ENCODE peak calls at places on chromosomes 7 and 10, in nine cellular contexts. One of them, this sample, is unnamed.

GRCh38 chr7:5452937-5453540 is 29.4 kb upstream of the TNRC18 start:
- DNase-seq in HCT116: no peak
- DNase-seq in right lobe of liver: no peak
- DNase-seq in body of pancreas: no peak
- DNase-seq in adrenal gland: no peak
- DNase-seq in tibial nerve: no peak
- DNase-seq in suprapubic skin: no peak
- DNase-seq in prostate gland: no peak
- DNase-seq in endothelial cell of umbilical vein: peak
- DNase-seq in this sample: no peak

GRCh38 chr10:1049425-1049958 is 573 bp upstream of the IDI1 start:
- DNase-seq in HCT116: no peak
- DNase-seq in right lobe of liver: no peak
- DNase-seq in body of pancreas: no peak
- DNase-seq in adrenal gland: no peak
- DNase-seq in tibial nerve: no peak
- DNase-seq in suprapubic skin: no peak
- DNase-seq in prostate gland: no peak
- DNase-seq in endothelial cell of umbilical vein: no peak
- DNase-seq in this sample: no peak

GRCh38 chr7:30082686-30083085 is 52.1 kb upstream of the MTURN start:
- DNase-seq in HCT116: no peak
- DNase-seq in right lobe of liver: no peak
- DNase-seq in body of pancreas: no peak
- DNase-seq in adrenal gland: no peak
- DNase-seq in tibial nerve: no peak
- DNase-seq in suprapubic skin: no peak
- DNase-seq in prostate gland: no peak
- DNase-seq in endothelial cell of umbilical vein: no peak
- DNase-seq in this sample: no peak

GRCh38 chr7:95432606-95433005 is 2.2 kb downstream of the PON2 start:
- DNase-seq in HCT116: no peak
- DNase-seq in right lobe of liver: no peak
- DNase-seq in body of pancreas: no peak
- DNase-seq in adrenal gland: no peak
- DNase-seq in tibial nerve: no peak
- DNase-seq in suprapubic skin: no peak
- DNase-seq in prostate gland: no peak
- DNase-seq in endothelial cell of umbilical vein: no peak
- DNase-seq in this sample: no peak

GRCh38 chr7:159022238-159022993 is 122.3 kb downstream of the VIPR2 start:
- DNase-seq in HCT116: no peak
- DNase-seq in right lobe of liver: no peak
- DNase-seq in body of pancreas: peak
- DNase-seq in adrenal gland: no peak
- DNase-seq in tibial nerve: no peak
- DNase-seq in suprapubic skin: peak
- DNase-seq in prostate gland: no peak
- DNase-seq in endothelial cell of umbilical vein: no peak
- DNase-seq in this sample: no peak

GRCh38 chr7:51309361-51310130 is 7.1 kb downstream of the COBL start:
- DNase-seq in HCT116: no peak
- DNase-seq in right lobe of liver: no peak
- DNase-seq in body of pancreas: no peak
- DNase-seq in adrenal gland: no peak
- DNase-seq in tibial nerve: no peak
- DNase-seq in suprapubic skin: no peak
- DNase-seq in prostate gland: no peak
- DNase-seq in endothelial cell of umbilical vein: no peak
- DNase-seq in this sample: no peak

GRCh38 chr10:110843031-110843430 is 28.7 kb upstream of the PDCD4 start:
- DNase-seq in HCT116: no peak
- DNase-seq in right lobe of liver: no peak
- DNase-seq in body of pancreas: no peak
- DNase-seq in adrenal gland: no peak
- DNase-seq in tibial nerve: no peak
- DNase-seq in suprapubic skin: no peak
- DNase-seq in prostate gland: no peak
- DNase-seq in endothelial cell of umbilical vein: no peak
- DNase-seq in this sample: no peak

GRCh38 chr10:33136271-33136670 is 178.2 kb upstream of the ITGB1 start:
- DNase-seq in HCT116: no peak
- DNase-seq in right lobe of liver: no peak
- DNase-seq in body of pancreas: no peak
- DNase-seq in adrenal gland: no peak
- DNase-seq in tibial nerve: no peak
- DNase-seq in suprapubic skin: peak
- DNase-seq in prostate gland: no peak
- DNase-seq in endothelial cell of umbilical vein: no peak
- DNase-seq in this sample: no peak

GRCh38 chr10:126177414-126178030 is 210.8 kb downstream of the ADAM12 start:
- DNase-seq in HCT116: no peak
- DNase-seq in right lobe of liver: no peak
- DNase-seq in body of pancreas: no peak
- DNase-seq in adrenal gland: no peak
- DNase-seq in tibial nerve: no peak
- DNase-seq in suprapubic skin: no peak
- DNase-seq in prostate gland: no peak
- DNase-seq in endothelial cell of umbilical vein: no peak
- DNase-seq in this sample: no peak

GRCh38 chr10:77715081-77715480 is 77.5 kb upstream of the KCNMA1 start:
- DNase-seq in HCT116: peak
- DNase-seq in right lobe of liver: no peak
- DNase-seq in body of pancreas: peak
- DNase-seq in adrenal gland: no peak
- DNase-seq in tibial nerve: no peak
- DNase-seq in suprapubic skin: no peak
- DNase-seq in prostate gland: no peak
- DNase-seq in endothelial cell of umbilical vein: no peak
- DNase-seq in this sample: no peak

GRCh38 chr7:40885503-40885902 is 750.7 kb downstream of the SUGCT start:
- DNase-seq in HCT116: no peak
- DNase-seq in right lobe of liver: no peak
- DNase-seq in body of pancreas: no peak
- DNase-seq in adrenal gland: no peak
- DNase-seq in tibial nerve: no peak
- DNase-seq in suprapubic skin: no peak
- DNase-seq in prostate gland: no peak
- DNase-seq in endothelial cell of umbilical vein: peak
- DNase-seq in this sample: no peak

GRCh38 chr10:77601488-77601887 is 36.1 kb downstream of the KCNMA1 start:
- DNase-seq in HCT116: no peak
- DNase-seq in right lobe of liver: no peak
- DNase-seq in body of pancreas: peak
- DNase-seq in adrenal gland: peak
- DNase-seq in tibial nerve: no peak
- DNase-seq in suprapubic skin: no peak
- DNase-seq in prostate gland: no peak
- DNase-seq in endothelial cell of umbilical vein: no peak
- DNase-seq in this sample: no peak

GRCh38 chr10:44379907-44380306 is 5.0 kb downstream of the CXCL12 start:
- DNase-seq in HCT116: no peak
- DNase-seq in right lobe of liver: no peak
- DNase-seq in body of pancreas: no peak
- DNase-seq in adrenal gland: no peak
- DNase-seq in tibial nerve: no peak
- DNase-seq in suprapubic skin: no peak
- DNase-seq in prostate gland: no peak
- DNase-seq in endothelial cell of umbilical vein: no peak
- DNase-seq in this sample: peak

DNA sequence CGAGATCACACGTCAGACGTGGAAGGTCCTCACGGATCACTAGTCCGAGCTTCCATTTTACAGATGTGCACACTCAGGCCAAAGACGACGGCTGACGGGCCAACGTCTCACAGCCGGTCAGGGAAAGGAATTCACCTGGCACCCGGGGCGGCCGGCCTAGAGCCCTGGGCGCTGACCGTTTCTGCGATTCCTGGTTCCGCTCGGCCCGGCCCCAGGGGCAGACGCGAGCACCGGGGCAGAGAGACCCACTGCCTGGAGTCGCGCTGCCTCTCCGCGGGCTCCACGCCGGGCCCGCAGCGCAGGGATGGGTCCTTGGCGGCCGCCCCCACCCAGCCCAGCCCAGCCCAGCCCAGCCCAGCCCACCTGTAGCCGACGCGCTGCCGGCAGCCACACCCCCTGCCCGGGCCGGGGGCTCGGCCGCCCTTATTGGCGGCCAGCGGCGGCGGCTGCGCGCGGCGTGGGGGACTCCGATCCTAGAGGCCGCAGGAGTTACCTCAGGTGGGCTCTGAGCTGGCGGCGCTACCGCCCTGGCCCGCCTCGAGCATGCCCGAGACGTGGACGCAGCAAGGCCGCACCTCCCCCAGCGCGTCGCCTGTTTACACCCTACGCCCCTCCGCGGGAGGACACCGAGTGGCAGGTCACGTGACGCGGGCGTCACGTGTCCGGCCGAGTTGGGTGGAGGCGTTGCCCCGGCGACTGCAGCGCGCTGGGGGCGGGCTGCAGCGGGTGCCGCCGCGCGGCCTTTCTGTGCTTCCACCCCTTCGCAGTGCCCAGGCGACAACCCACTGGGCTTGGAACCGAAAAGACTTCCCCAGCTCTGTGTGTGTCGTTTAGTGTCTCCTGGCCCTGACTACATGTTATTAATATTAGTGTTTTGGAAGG is 78.1 kb downstream of the ZFAND4 start:
- DNase-seq in HCT116: peak
- DNase-seq in right lobe of liver: peak
- DNase-seq in body of pancreas: peak
- DNase-seq in adrenal gland: peak
- DNase-seq in tibial nerve: peak
- DNase-seq in suprapubic skin: peak
- DNase-seq in prostate gland: peak
- DNase-seq in endothelial cell of umbilical vein: peak
- DNase-seq in this sample: peak
- TF ChIP-seq POLR2A in HCT116: no peak
- TF ChIP-seq POLR2A in right lobe of liver: peak
- TF ChIP-seq POLR2A in body of pancreas: peak
- TF ChIP-seq POLR2A in adrenal gland: peak
- TF ChIP-seq POLR2A in tibial nerve: peak
- TF ChIP-seq POLR2A in suprapubic skin: peak
- TF ChIP-seq POLR2A in prostate gland: peak
- TF ChIP-seq POLR2A in endothelial cell of umbilical vein: peak
- TF ChIP-seq POLR2A in this sample: peak

GRCh38 chr10:59391060-59391459 is 28.7 kb upstream of the FAM13C start:
- DNase-seq in HCT116: no peak
- DNase-seq in right lobe of liver: no peak
- DNase-seq in body of pancreas: no peak
- DNase-seq in adrenal gland: no peak
- DNase-seq in tibial nerve: no peak
- DNase-seq in suprapubic skin: no peak
- DNase-seq in prostate gland: no peak
- DNase-seq in endothelial cell of umbilical vein: no peak
- DNase-seq in this sample: no peak

GRCh38 chr10:59383908-59384307 is 21.6 kb upstream of the FAM13C start:
- DNase-seq in HCT116: no peak
- DNase-seq in right lobe of liver: no peak
- DNase-seq in body of pancreas: no peak
- DNase-seq in adrenal gland: no peak
- DNase-seq in tibial nerve: no peak
- DNase-seq in suprapubic skin: no peak
- DNase-seq in prostate gland: no peak
- DNase-seq in endothelial cell of umbilical vein: no peak
- DNase-seq in this sample: no peak

GRCh38 chr10:59387951-59388431 is 25.6 kb upstream of the FAM13C start:
- DNase-seq in HCT116: no peak
- DNase-seq in right lobe of liver: no peak
- DNase-seq in body of pancreas: no peak
- DNase-seq in adrenal gland: peak
- DNase-seq in tibial nerve: no peak
- DNase-seq in suprapubic skin: no peak
- DNase-seq in prostate gland: no peak
- DNase-seq in endothelial cell of umbilical vein: no peak
- DNase-seq in this sample: no peak

GRCh38 chr10:59384761-59385160 is 22.4 kb upstream of the FAM13C start:
- DNase-seq in HCT116: no peak
- DNase-seq in right lobe of liver: no peak
- DNase-seq in body of pancreas: no peak
- DNase-seq in adrenal gland: no peak
- DNase-seq in tibial nerve: no peak
- DNase-seq in suprapubic skin: no peak
- DNase-seq in prostate gland: no peak
- DNase-seq in endothelial cell of umbilical vein: no peak
- DNase-seq in this sample: no peak

DNA sequence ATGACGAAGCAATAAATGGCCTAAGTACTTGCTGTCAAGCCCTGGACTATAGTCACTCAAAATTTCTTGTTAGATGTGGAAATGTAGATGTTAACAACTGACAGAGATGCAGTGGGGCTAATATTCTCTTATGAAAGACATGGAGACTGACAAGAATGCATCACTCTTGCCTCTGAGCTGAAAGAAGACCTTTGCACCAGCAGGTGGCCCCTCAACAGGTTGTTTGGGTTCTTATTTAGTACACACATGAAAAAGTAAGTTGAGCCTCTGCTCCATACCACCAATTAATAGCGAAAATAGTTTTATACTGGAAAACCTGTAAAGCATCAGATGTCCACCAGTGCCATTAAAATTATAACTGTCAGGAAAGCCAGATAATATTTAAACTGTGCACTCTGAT is 26.2 kb upstream of the FAM13C start:
- DNase-seq in HCT116: no peak
- DNase-seq in right lobe of liver: no peak
- DNase-seq in body of pancreas: no peak
- DNase-seq in adrenal gland: no peak
- DNase-seq in tibial nerve: no peak
- DNase-seq in suprapubic skin: no peak
- DNase-seq in prostate gland: no peak
- DNase-seq in endothelial cell of umbilical vein: no peak
- DNase-seq in this sample: no peak
- H3K4me3 ChIP-seq in HCT116: no peak
- H3K4me3 ChIP-seq in right lobe of liver: no peak
- H3K4me3 ChIP-seq in body of pancreas: no peak
- H3K4me3 ChIP-seq in adrenal gland: no peak
- H3K4me3 ChIP-seq in tibial nerve: no peak
- H3K4me3 ChIP-seq in suprapubic skin: no peak
- H3K4me3 ChIP-seq in prostate gland: no peak
- H3K4me3 ChIP-seq in endothelial cell of umbilical vein: no peak
- H3K4me3 ChIP-seq in this sample: no peak

GRCh38 chr10:133308431-133309110 is at the start of the genes TUBGCP2 and ZNF511:
- DNase-seq in HCT116: no peak
- DNase-seq in right lobe of liver: peak
- DNase-seq in body of pancreas: peak
- DNase-seq in adrenal gland: peak
- DNase-seq in tibial nerve: peak
- DNase-seq in suprapubic skin: peak
- DNase-seq in prostate gland: peak
- DNase-seq in endothelial cell of umbilical vein: peak
- DNase-seq in this sample: peak
- TF ChIP-seq POLR2A in HCT116: no peak
- TF ChIP-seq POLR2A in right lobe of liver: peak
- TF ChIP-seq POLR2A in body of pancreas: peak
- TF ChIP-seq POLR2A in adrenal gland: peak
- TF ChIP-seq POLR2A in tibial nerve: peak
- TF ChIP-seq POLR2A in suprapubic skin: peak
- TF ChIP-seq POLR2A in prostate gland: peak
- TF ChIP-seq POLR2A in endothelial cell of umbilical vein: peak
- TF ChIP-seq POLR2A in this sample: peak

GRCh38 chr7:111098011-111098925 is 7.3 kb downstream of the LRRN3 start:
- DNase-seq in HCT116: peak
- DNase-seq in right lobe of liver: peak
- DNase-seq in body of pancreas: peak
- DNase-seq in adrenal gland: peak
- DNase-seq in tibial nerve: no peak
- DNase-seq in suprapubic skin: no peak
- DNase-seq in prostate gland: no peak
- DNase-seq in endothelial cell of umbilical vein: peak
- DNase-seq in this sample: no peak
- H3K4me3 ChIP-seq in HCT116: no peak
- H3K4me3 ChIP-seq in right lobe of liver: no peak
- H3K4me3 ChIP-seq in body of pancreas: no peak
- H3K4me3 ChIP-seq in adrenal gland: peak
- H3K4me3 ChIP-seq in tibial nerve: no peak
- H3K4me3 ChIP-seq in suprapubic skin: no peak
- H3K4me3 ChIP-seq in prostate gland: no peak
- H3K4me3 ChIP-seq in endothelial cell of umbilical vein: no peak
- H3K4me3 ChIP-seq in this sample: no peak

This sample was measured in upper lobe of left lung.